ENCODE peak calls at places on chromosomes 12 and 14, in four cellular contexts. H, N, C and W are unnamed samples.
A peak's percentile ranks its signal among the peaks of the same experiment; 100 is the strongest.

GRCh38 chr12:50514526-50515276 is 9.9 kb downstream of the DIP2B start:
- DNase-seq in N (no peak), C (no peak), H (no peak), W (no peak)

GRCh38 chr12:93571854-93572711 is at the start of gene SOCS2:
- DNase-seq in N (no peak), H (peak; percentile 48), C (peak; percentile 23), W (peak; percentile 37)

GRCh38 chr12:2627343-2628191 is 167.2 kb upstream of the FKBP4 start:
- DNase-seq in N (no peak), C (no peak), H (no peak), W (no peak)

GRCh38 chr12:9163392-9163791 is 44.8 kb downstream of the PZP start:
- DNase-seq in H (no peak), C (no peak), N (no peak), W (no peak)

GRCh38 chr14:37013116-37013515 is 159.3 kb downstream of the SLC25A21 start:
- DNase-seq in H (no peak), N (no peak), C (no peak), W (no peak)

GRCh38 chr14:57871487-57872080 is 5.7 kb upstream of the SLC35F4 start:
- DNase-seq in C (peak; percentile 21), H (peak; percentile 52), N (no peak), W (no peak)

GRCh38 chr12:46124848-46125619 is 134.7 kb upstream of the SCAF11 start:
- DNase-seq in C (peak; percentile 12), H (peak; percentile 70), N (peak; percentile 42), W (no peak)

GRCh38 chr14:39203659-39204606 is 28.9 kb downstream of the PNN start:
- DNase-seq in N (no peak), H (no peak), C (no peak), W (no peak)

GRCh38 chr12:88052686-88053085 is 23.5 kb upstream of the C12orf50 start:
- DNase-seq in N (no peak), C (no peak), H (peak; percentile 20), W (no peak)

GRCh38 chr14:89912667-89913211 is 41.8 kb downstream of the EFCAB11 start:
- DNase-seq in N (no peak), H (peak; percentile 72), C (peak; percentile 35), W (no peak)

GRCh38 chr12:114732426-114733030 is 48.6 kb upstream of the TBX3 start:
- DNase-seq in N (no peak), C (no peak), H (no peak), W (no peak)

GRCh38 chr14:53151867-53152626 is 1.1 kb downstream of the DDHD1 start:
- DNase-seq in N (peak; percentile 48), H (peak; percentile 27), C (peak; percentile 50), W (peak; percentile 65)

GRCh38 chr14:70107309-70107708 is 81.4 kb downstream of the SLC8A3 start:
- DNase-seq in N (no peak), C (no peak), H (no peak), W (no peak)

GRCh38 chr12:132566551-132567131 is 43.7 kb downstream of the LRCOL1 start:
- DNase-seq in N (no peak), C (no peak), H (no peak), W (no peak)

GRCh38 chr12:24820872-24821271 is 128.0 kb downstream of the BCAT1 start:
- DNase-seq in H (no peak), C (no peak), N (no peak), W (no peak)

GRCh38 chr12:108854453-108855283 is 2.7 kb downstream of the SSH1 start:
- DNase-seq in H (peak; percentile 98), C (peak; percentile 79), N (no peak), W (no peak)

GRCh38 chr12:117231750-117232149 is 41.5 kb upstream of the FBXO21 start:
- DNase-seq in C (no peak), H (no peak), N (no peak), W (no peak)

GRCh38 chr14:61326847-61327246 is 5.5 kb downstream of the PRKCH start:
- DNase-seq in N (peak; percentile 67), C (no peak), H (no peak), W (no peak)

GRCh38 chr14:71193663-71194062 is 286.4 kb downstream of the PCNX1 start:
- DNase-seq in H (no peak), N (no peak), C (no peak), W (no peak)

GRCh38 chr12:58034311-58034710 is 92.9 kb downstream of the ATP23 start:
- DNase-seq in C (no peak), H (no peak), N (no peak), W (no peak)

GRCh38 chr12:44509471-44509870 is 366.6 kb downstream of the NELL2 start:
- DNase-seq in N (no peak), C (no peak), H (no peak), W (no peak)

GRCh38 chr12:88223519-88223918 is 81.4 kb downstream of the TMTC3 start:
- DNase-seq in C (no peak), N (no peak), H (no peak), W (no peak)

GRCh38 chr12:89827592-89827991 is 119.0 kb upstream of the ATP2B1 start:
- DNase-seq in N (no peak), C (no peak), H (no peak), W (no peak)

GRCh38 chr12:40248034-40248433 is 23.2 kb downstream of the LRRK2 start:
- DNase-seq in N (no peak), C (no peak), H (no peak), W (no peak)

GRCh38 chr14:52801014-52801708 is 9.8 kb upstream of the GNPNAT1 start:
- DNase-seq in C (no peak), H (peak; percentile 39), N (no peak), W (no peak)

GRCh38 chr14:24403294-24404013 is 4.7 kb downstream of the NYNRIN start:
- DNase-seq in N (no peak), C (no peak), H (no peak), W (no peak)

GRCh38 chr12:106255952-106256351 is 8.1 kb upstream of the CKAP4 start:
- DNase-seq in N (no peak), C (no peak), H (no peak), W (no peak)

GRCh38 chr14:29911815-29912214 is 15.8 kb downstream of the PRKD1 start:
- DNase-seq in H (no peak), C (no peak), N (no peak), W (no peak)

GRCh38 chr12:106135075-106135474 is 3.7 kb downstream of the NUAK1 start:
- DNase-seq in C (no peak), N (no peak), H (no peak), W (no peak)